ENCODE peak calls at places on chromosomes 7 and 10, in four cellular contexts. J, F, H and W are unnamed samples.

GRCh38 chr7:81499262-81500116 is 270.4 kb downstream of the HGF start:
- DNase-seq in J (no peak), F (no peak), H (peak; percentile 15), W (no peak)

GRCh38 chr7:140028311-140028710 is 34.4 kb downstream of the PARP12 start:
- DNase-seq in J (no peak), F (no peak), H (no peak), W (no peak)

GRCh38 chr10:113549856-113550255 is 3.0 kb upstream of the HABP2 start:
- DNase-seq in J (no peak), F (no peak), H (no peak), W (no peak)

GRCh38 chr10:113183543-113183942 is 233.5 kb downstream of the TCF7L2 start:
- DNase-seq in J (no peak), F (no peak), H (no peak), W (no peak)

GRCh38 chr7:122068999-122069398 is 75.0 kb downstream of the AASS start:
- DNase-seq in J (no peak), F (no peak), H (no peak), W (no peak)

GRCh38 chr10:5631936-5632335 is 34.5 kb downstream of the ASB13 start:
- DNase-seq in J (peak; percentile 81), F (no peak), H (peak; percentile 93), W (no peak)

GRCh38 chr10:71882813-71883746 is 32.0 kb upstream of the PSAP start:
- DNase-seq in J (no peak), F (no peak), H (no peak), W (no peak)

GRCh38 chr7:75599244-75599771 is 107.2 kb downstream of the SPDYE5 start:
- DNase-seq in J (peak; percentile 71), F (no peak), H (no peak), W (no peak)

GRCh38 chr10:35723992-35724391 is 81.9 kb upstream of the FZD8 start:
- DNase-seq in J (no peak), F (no peak), H (no peak), W (no peak)

GRCh38 chr7:42603496-42603895 is 308.4 kb downstream of the C7orf25 start:
- DNase-seq in J (no peak), F (no peak), H (no peak), W (no peak)

GRCh38 chr10:88991161-88991899 is 732 bp downstream of the FAS start:
- DNase-seq in J (peak; percentile 90), F (peak; percentile 83), H (peak; percentile 49), W (peak; percentile 87)

GRCh38 chr7:77235280-77235679 is 35.7 kb upstream of the FGL2 start:
- DNase-seq in J (no peak), F (no peak), H (no peak), W (no peak)

GRCh38 chr7:158252837-158253669 is 334.6 kb downstream of the PTPRN2 start:
- DNase-seq in J (peak; percentile 55), F (no peak), H (no peak), W (peak; percentile 61)

GRCh38 chr7:36475371-36475770 is 85.7 kb downstream of the ANLN start:
- DNase-seq in J (no peak), F (no peak), H (no peak), W (no peak)

GRCh38 chr7:17357952-17358351 is 59.5 kb downstream of the AHR start:
- DNase-seq in J (no peak), F (no peak), H (no peak), W (no peak)

GRCh38 chr7:99102809-99103690 is 40.9 kb downstream of the SMURF1 start:
- DNase-seq in J (no peak), F (no peak), H (no peak), W (no peak)

GRCh38 chr7:45146531-45147379 is 10.8 kb upstream of the RAMP3 start:
- DNase-seq in J (peak; percentile 64), F (no peak), H (no peak), W (peak; percentile 64)

GRCh38 chr10:9015005-9015404 is 960.5 kb downstream of the GATA3 start:
- DNase-seq in J (no peak), F (no peak), H (no peak), W (no peak)

GRCh38 chr7:42105541-42106349 is 131.3 kb downstream of the GLI3 start:
- DNase-seq in J (no peak), F (no peak), H (no peak), W (no peak)

GRCh38 chr7:87316846-87317545 is 28.5 kb upstream of the CROT start:
- DNase-seq in J (no peak), F (no peak), H (no peak), W (no peak)

GRCh38 chr10:78248651-78249464 is 215.2 kb downstream of the RPS24 start:
- DNase-seq in J (no peak), F (no peak), H (peak; percentile 18), W (no peak)

GRCh38 chr7:122989577-122989976 is 5.9 kb downstream of the TAS2R16 start:
- DNase-seq in J (no peak), F (no peak), H (no peak), W (no peak)

GRCh38 chr7:136956671-136957070 is 88.2 kb downstream of the CHRM2 start:
- DNase-seq in J (no peak), F (no peak), H (no peak), W (no peak)

GRCh38 chr10:119595715-119596515 is 849 bp downstream of the TIAL1 start:
- DNase-seq in J (peak; percentile 70), F (peak; percentile 43), H (peak; percentile 27), W (peak; percentile 84)

GRCh38 chr7:98000356-98000755 is 10.4 kb upstream of the OCM2 start:
- DNase-seq in J (no peak), F (no peak), H (no peak), W (no peak)

GRCh38 chr7:26618458-26618857 is 245.9 kb downstream of the SKAP2 start:
- DNase-seq in J (no peak), F (no peak), H (no peak), W (no peak)

GRCh38 chr7:159047536-159047935 is 97.1 kb downstream of the VIPR2 start:
- DNase-seq in J (no peak), F (no peak), H (no peak), W (no peak)

GRCh38 chr7:103914147-103914899 is 75.1 kb downstream of the RELN start:
- DNase-seq in J (no peak), F (no peak), H (no peak), W (no peak)

GRCh38 chr10:62244785-62245595 is 23.7 kb downstream of the RTKN2 start:
- DNase-seq in J (no peak), F (no peak), H (peak; percentile 34), W (no peak)

GRCh38 chr10:86294346-86295265 is 72.0 kb downstream of the GRID1 start:
- DNase-seq in J (peak; percentile 36), F (no peak), H (no peak), W (no peak)

GRCh38 chr7:114851406-114852025 is 70.4 kb upstream of the MDFIC start:
- DNase-seq in J (no peak), F (no peak), H (no peak), W (no peak)

GRCh38 chr10:10032991-10033390 is 984.7 kb upstream of the CELF2 start:
- DNase-seq in J (no peak), F (no peak), H (no peak), W (no peak)

GRCh38 chr7:27442446-27442845 is 199.8 kb downstream of the EVX1 start:
- DNase-seq in J (no peak), F (no peak), H (no peak), W (no peak)

GRCh38 chr10:48474764-48475365 is 130.0 kb downstream of the ARHGAP22 start:
- DNase-seq in J (no peak), F (no peak), H (no peak), W (no peak)

GRCh38 chr7:54546081-54546985 is 4.2 kb downstream of the VSTM2A start:
- DNase-seq in J (no peak), F (no peak), H (no peak), W (no peak)

GRCh38 chr7:3067193-3067592 is 23.5 kb upstream of the CARD11 start:
- DNase-seq in J (no peak), F (no peak), H (no peak), W (no peak)
- H3K4me1 ChIP-seq in J (no peaks in the 10 kb centered on the region), F (no peaks in the 10 kb centered on the region), H (peaks cover 3% of the 10 kb centered on the region), W (peaks cover 3% of the 10 kb centered on the region)

DNA sequence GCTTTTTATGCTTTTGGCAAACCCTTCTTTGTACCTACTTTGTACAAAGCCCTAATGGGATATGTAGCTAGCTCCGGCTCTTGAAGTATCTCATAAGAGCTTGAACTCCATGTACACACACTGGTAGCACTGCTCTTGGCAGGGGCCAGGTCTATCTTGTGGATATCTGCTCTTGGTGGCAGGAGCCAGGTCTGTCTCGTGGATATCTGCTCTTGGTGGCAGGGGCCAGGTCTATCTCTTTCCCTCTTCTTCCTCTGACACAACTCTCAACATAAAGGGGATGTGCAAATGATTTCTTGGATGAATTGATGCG is 91.9 kb downstream of the WNT2 start:
- DNase-seq in J (no peak), F (no peak), H (no peak), W (no peak)
- H3K4me1 ChIP-seq in J (no peaks in the 10 kb centered on the region), F (no peaks in the 10 kb centered on the region), H (no peaks in the 10 kb centered on the region), W (no peaks in the 10 kb centered on the region)

DNA sequence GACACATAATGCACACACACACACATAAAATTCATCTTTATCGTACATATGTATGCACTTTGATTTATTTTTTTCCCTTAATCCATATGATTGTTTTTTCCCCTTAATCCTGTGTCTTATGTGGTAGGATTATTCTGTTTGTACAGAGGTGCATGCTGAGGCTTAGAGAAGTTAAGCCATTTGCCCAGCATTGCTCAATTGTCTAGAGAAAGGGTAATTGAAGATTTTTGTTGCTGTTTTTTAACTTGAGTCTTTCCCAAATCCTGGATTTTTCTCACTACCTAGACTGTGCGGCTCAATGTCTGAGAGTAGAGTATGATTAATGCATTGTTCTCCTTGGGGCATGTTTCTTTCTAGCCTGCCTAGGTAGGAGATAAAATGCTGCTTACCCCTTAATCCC is 35.0 kb downstream of the WBP1L start:
- DNase-seq in J (no peak), F (no peak), H (no peak), W (no peak)
- H3K4me1 ChIP-seq in J (peaks cover 93% of the 10 kb centered on the region), F (peaks cover 100% of the 10 kb centered on the region), H (peaks cover 81% of the 10 kb centered on the region), W (peaks cover 89% of the 10 kb centered on the region)

GRCh38 chr10:124542336-124542735 is 80.7 kb downstream of the LHPP start:
- DNase-seq in J (no peak), F (no peak), H (no peak), W (no peak)
- H3K4me1 ChIP-seq in J (peaks cover 8% of the 10 kb centered on the region), F (peaks cover 11% of the 10 kb centered on the region), H (peaks cover 6% of the 10 kb centered on the region), W (no peaks in the 10 kb centered on the region)

DNA sequence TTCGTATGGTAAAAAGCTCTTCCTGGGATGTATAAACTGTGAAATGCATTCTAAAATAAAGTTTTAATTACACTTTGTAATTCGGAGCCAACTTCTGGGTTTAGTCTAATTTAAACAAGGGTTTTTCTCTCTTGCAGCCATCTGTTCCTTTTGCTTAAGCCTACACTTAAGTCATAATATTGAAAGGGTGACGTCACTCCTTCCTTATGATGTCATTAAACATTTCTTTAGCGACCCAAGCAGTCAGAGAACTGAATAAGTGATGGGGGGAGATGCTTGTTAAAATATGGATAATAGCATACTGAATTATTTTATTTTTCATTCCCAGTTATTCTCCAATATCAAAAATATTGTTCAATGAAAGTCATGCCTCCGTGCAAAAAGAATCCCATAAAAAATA is 27.5 kb downstream of the C1QL3 start:
- DNase-seq in J (no peak), F (no peak), H (no peak), W (no peak)
- H3K4me1 ChIP-seq in J (no peaks in the 10 kb centered on the region), F (peaks cover 20% of the 10 kb centered on the region), H (no peaks in the 10 kb centered on the region), W (no peaks in the 10 kb centered on the region)